ENCODE peak calls at places on chromosomes 13 and 19, in four cellular contexts. One of them, this sample, is unnamed.
A peak's percentile ranks its signal among the peaks of the same experiment; 100 is the strongest.

GRCh38 chr19:39539165-39539518 is 819 bp downstream of the EID2 start:
- DNase-seq in uterus: no peak
- DNase-seq in H1: no peak
- DNase-seq in neuronal stem cell: no peak
- DNase-seq in this sample: no peak

GRCh38 chr13:111121421-111121820 is 6.3 kb downstream of the ARHGEF7 start:
- DNase-seq in uterus: no peak
- DNase-seq in neuronal stem cell: no peak
- DNase-seq in H1: no peak
- DNase-seq in this sample: no peak

GRCh38 chr13:93473441-93474270 is 247.0 kb downstream of the GPC6 start:
- DNase-seq in uterus: no peak
- DNase-seq in neuronal stem cell: no peak
- DNase-seq in H1: no peak
- DNase-seq in this sample: no peak

GRCh38 chr13:30874111-30874510 is 32.0 kb upstream of the MEDAG start:
- DNase-seq in neuronal stem cell: no peak
- DNase-seq in H1: no peak
- DNase-seq in uterus: no peak
- DNase-seq in this sample: no peak

GRCh38 chr19:33508431-33508830 is 13.2 kb downstream of the PEPD start:
- DNase-seq in neuronal stem cell: no peak
- DNase-seq in uterus: no peak
- DNase-seq in H1: no peak
- DNase-seq in this sample: no peak

GRCh38 chr13:106109391-106109791 is 426.1 kb downstream of the EFNB2 start:
- DNase-seq in neuronal stem cell: no peak
- DNase-seq in H1: no peak
- DNase-seq in uterus: no peak
- DNase-seq in this sample: no peak

GRCh38 chr19:409006-409514 is at the start of gene C2CD4C:
- DNase-seq in neuronal stem cell: no peak
- DNase-seq in uterus: no peak
- DNase-seq in H1: no peak
- DNase-seq in this sample: no peak

GRCh38 chr19:41029524-41030432 is 38.7 kb downstream of the CYP2B6 start:
- DNase-seq in H1: no peak
- DNase-seq in uterus: no peak
- DNase-seq in neuronal stem cell: no peak
- DNase-seq in this sample: no peak

GRCh38 chr13:98020271-98020670 is 66.8 kb downstream of the IPO5 start:
- DNase-seq in H1: no peak
- DNase-seq in neuronal stem cell: no peak
- DNase-seq in uterus: no peak
- DNase-seq in this sample: no peak

GRCh38 chr13:98582947-98583346 is 6.0 kb upstream of the STK24 start:
- DNase-seq in neuronal stem cell: no peak
- DNase-seq in H1: no peak
- DNase-seq in uterus: no peak
- DNase-seq in this sample: no peak

GRCh38 chr19:35471946-35472345 is 18.3 kb downstream of the KRTDAP start:
- DNase-seq in H1: no peak
- DNase-seq in uterus: no peak
- DNase-seq in neuronal stem cell: no peak
- DNase-seq in this sample: no peak

GRCh38 chr19:55069137-55069858 is 6.3 kb upstream of the RDH13 start:
- DNase-seq in H1: no peak
- DNase-seq in neuronal stem cell: no peak
- DNase-seq in uterus: no peak
- DNase-seq in this sample: no peak

GRCh38 chr19:57305056-57305455 is 15.2 kb upstream of the ZNF543 start:
- DNase-seq in uterus: no peak
- DNase-seq in H1: no peak
- DNase-seq in neuronal stem cell: no peak
- DNase-seq in this sample: no peak

GRCh38 chr13:54787754-54788153 is 1759.1 kb downstream of the OLFM4 start:
- DNase-seq in neuronal stem cell: no peak
- DNase-seq in uterus: no peak
- DNase-seq in H1: no peak
- DNase-seq in this sample: no peak

GRCh38 chr13:28423010-28423409 is 71.9 kb downstream of the FLT1 start:
- DNase-seq in neuronal stem cell: no peak
- DNase-seq in H1: no peak
- DNase-seq in uterus: no peak
- DNase-seq in this sample: no peak

GRCh38 chr13:91032104-91032503 is 315.4 kb upstream of the MIR17HG start:
- DNase-seq in neuronal stem cell: no peak
- DNase-seq in H1: no peak
- DNase-seq in uterus: no peak
- DNase-seq in this sample: no peak

GRCh38 chr13:41542281-41542680 is 84.9 kb downstream of the RGCC start:
- DNase-seq in H1: no peak
- DNase-seq in uterus: no peak
- DNase-seq in neuronal stem cell: no peak
- DNase-seq in this sample: no peak

GRCh38 chr13:74554581-74555290 is 420.5 kb upstream of the KLF12 start:
- DNase-seq in neuronal stem cell: no peak
- DNase-seq in H1: no peak
- DNase-seq in uterus: no peak
- DNase-seq in this sample: no peak

GRCh38 chr13:21458457-21458815 is 667 bp downstream of the ZDHHC20 start:
- DNase-seq in uterus: peak; percentile 23
- DNase-seq in neuronal stem cell: no peak
- DNase-seq in H1: no peak
- DNase-seq in this sample: no peak

GRCh38 chr19:18710986-18711751 is 27.7 kb downstream of the CRTC1 start:
- DNase-seq in neuronal stem cell: no peak
- DNase-seq in H1: no peak
- DNase-seq in uterus: peak; percentile 36
- DNase-seq in this sample: no peak

GRCh38 chr19:13189600-13189999 is 39.4 kb downstream of the IER2 start:
- DNase-seq in H1: no peak
- DNase-seq in neuronal stem cell: no peak
- DNase-seq in uterus: no peak
- DNase-seq in this sample: no peak

GRCh38 chr19:21022996-21023395 is 2.5 kb downstream of the ZNF430 start:
- DNase-seq in neuronal stem cell: no peak
- DNase-seq in H1: no peak
- DNase-seq in uterus: no peak
- DNase-seq in this sample: no peak

GRCh38 chr13:50894504-50894903 is 15.1 kb upstream of the RNASEH2B start:
- DNase-seq in uterus: no peak
- DNase-seq in H1: no peak
- DNase-seq in neuronal stem cell: no peak
- DNase-seq in this sample: no peak

GRCh38 chr19:11338164-11338563 is 1.3 kb downstream of the RAB3D start:
- DNase-seq in H1: no peak
- DNase-seq in neuronal stem cell: no peak
- DNase-seq in uterus: no peak
- DNase-seq in this sample: no peak
- H3K4me3 ChIP-seq in H1: no peak overlapping the region
- H3K4me3 ChIP-seq in neuronal stem cell: no peak overlapping the region
- H3K4me3 ChIP-seq in uterus: no peak overlapping the region
- H3K4me3 ChIP-seq in this sample: no peak overlapping the region

DNA sequence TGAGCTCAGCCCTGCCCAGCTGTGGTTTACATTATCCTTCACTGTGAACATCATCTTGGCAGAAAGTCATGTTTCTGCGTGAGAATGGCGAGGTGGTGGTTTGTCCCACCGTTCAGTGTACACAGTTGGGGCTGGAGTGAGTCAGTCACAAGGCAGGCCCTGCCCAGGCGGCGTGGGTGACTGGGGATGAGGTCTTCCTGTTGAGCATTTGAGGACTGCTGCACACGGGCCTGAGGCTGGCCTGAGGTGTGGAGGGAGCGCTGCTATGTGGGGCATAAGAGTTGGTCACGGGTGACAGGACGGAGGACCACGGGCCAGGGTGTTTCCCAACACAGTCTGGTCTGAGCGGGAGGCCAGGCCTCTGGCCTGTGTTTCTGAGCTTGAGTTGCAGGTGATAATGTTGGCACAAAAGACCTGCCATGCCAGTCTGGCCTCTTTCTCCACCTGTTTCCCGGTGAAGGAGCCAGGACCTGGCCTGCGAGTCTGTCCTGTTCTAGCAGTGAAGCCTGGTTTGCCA is 13.4 kb upstream of the C19orf33 start:
- DNase-seq in H1: no peak
- DNase-seq in neuronal stem cell: no peak
- DNase-seq in uterus: no peak
- DNase-seq in this sample: peak; percentile 93
- H3K27ac ChIP-seq in H1: no peak overlapping the region
- H3K27ac ChIP-seq in neuronal stem cell: no peak overlapping the region
- H3K27ac ChIP-seq in uterus: no peak overlapping the region
- H3K27ac ChIP-seq in this sample: no peak overlapping the region

GRCh38 chr19:2167896-2168618 is 4.3 kb downstream of the DOT1L start:
- DNase-seq in H1: no peak
- DNase-seq in neuronal stem cell: no peak
- DNase-seq in uterus: peak; percentile 59
- DNase-seq in this sample: no peak
- H3K4me1 ChIP-seq in H1: peaks cover 7% of the 10 kb centered on the region
- H3K4me1 ChIP-seq in neuronal stem cell: peaks cover 36% of the 10 kb centered on the region
- H3K4me1 ChIP-seq in uterus: peaks cover 26% of the 10 kb centered on the region
- H3K4me1 ChIP-seq in this sample: peaks cover 46% of the 10 kb centered on the region

DNA sequence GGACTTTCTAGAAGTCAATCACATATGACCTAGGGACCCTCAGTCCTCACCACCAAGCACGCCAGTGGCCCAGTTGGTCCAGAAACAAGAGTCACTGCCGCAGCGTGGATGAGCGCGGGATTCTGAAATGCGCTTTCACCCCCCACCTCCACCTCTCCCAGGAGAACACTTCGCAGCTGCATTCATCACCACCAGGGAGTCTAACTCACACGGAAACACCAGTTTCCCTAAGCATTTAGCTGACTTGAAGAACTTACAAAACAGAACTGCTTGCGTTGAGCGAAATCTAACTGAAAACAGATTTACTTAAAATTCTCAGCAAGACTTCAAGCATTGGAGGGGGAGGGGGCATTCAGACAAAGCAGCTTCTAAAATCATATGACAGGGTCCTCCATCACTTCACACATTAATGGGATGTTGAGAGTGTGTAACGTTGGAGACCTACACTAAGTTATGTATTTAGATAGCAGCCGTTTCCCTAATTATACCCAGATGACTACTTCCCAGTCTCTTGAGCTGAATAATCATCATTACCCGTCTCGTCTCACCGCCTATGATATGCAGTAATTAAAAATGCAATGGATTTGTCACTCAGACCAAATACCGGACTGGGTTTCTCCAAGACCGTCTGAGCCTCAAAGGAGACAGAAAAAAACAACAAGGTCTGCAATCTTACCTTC is 258.3 kb upstream of the IRS2 start:
- DNase-seq in H1: no peak
- DNase-seq in neuronal stem cell: no peak
- DNase-seq in uterus: no peak
- DNase-seq in this sample: no peak
- H3K4me3 ChIP-seq in H1: no peak overlapping the region
- H3K4me3 ChIP-seq in neuronal stem cell: no peak overlapping the region
- H3K4me3 ChIP-seq in uterus: no peak overlapping the region
- H3K4me3 ChIP-seq in this sample: no peak overlapping the region

This sample was measured in SJSA1.